ENCODE peak calls at places on chromosomes 16 and 17, in nine cellular contexts. P is CD8-positive, alpha-beta T cell; J is astrocyte of the spinal cord; E is sigmoid colon; Z is fibroblast of lung; X is psoas muscle; N is HFFc6; C is fibroblast of pulmonary artery; B is HFF-Myc. M is an unnamed sample.

GRCh38 chr17:14621826-14622621 is 321.1 kb downstream of the HS3ST3B1 start:
- DNase-seq in P (no peak), J (no peak), E (no peak), Z (no peak), X (no peak), N (no peak), C (no peak), B (no peak), M (no peak)

GRCh38 chr16:71456801-71457200 is 5.2 kb downstream of the ZNF23 start:
- DNase-seq in P (no peak), J (no peak), E (no peak), Z (no peak), X (no peak), N (no peak), C (no peak), B (no peak), M (no peak)

GRCh38 chr17:44522883-44523671 is 19.9 kb upstream of the GPATCH8 start:
- DNase-seq in P (peak; percentile 20), J (peak; percentile 54), E (peak; percentile 65), Z (peak; percentile 44), X (peak; percentile 67), N (peak; percentile 66), C (peak; percentile 78), B (no peak), M (no peak)

GRCh38 chr17:1091885-1092284 is 87.9 kb downstream of the ABR start:
- DNase-seq in P (no peak), J (no peak), E (no peak), Z (no peak), X (no peak), N (no peak), C (no peak), B (no peak), M (no peak)

GRCh38 chr16:34078697-34079096 is 619.3 kb downstream of the TP53TG3F start:
- DNase-seq in P (no peak), J (peak; percentile 10), E (no peak), Z (peak; percentile 27), X (no peak), N (no peak), C (no peak), B (peak; percentile 0), M (no peak)

GRCh38 chr17:4741544-4741943 is 1.8 kb upstream of the CXCL16 start:
- DNase-seq in P (no peak), J (no peak), E (no peak), Z (no peak), X (no peak), N (no peak), C (no peak), B (no peak), M (no peak)

GRCh38 chr16:90011196-90011819 is 7.9 kb downstream of the DBNDD1 start:
- DNase-seq in P (no peak), J (no peak), E (no peak), Z (no peak), X (peak; percentile 20), N (no peak), C (no peak), B (no peak), M (no peak)

GRCh38 chr17:39975801-39976200 is 4.8 kb upstream of the PSMD3 start:
- DNase-seq in P (no peak), J (no peak), E (no peak), Z (no peak), X (no peak), N (no peak), C (no peak), B (no peak), M (no peak)

GRCh38 chr17:17052462-17053221 is 10.4 kb downstream of the MPRIP start:
- DNase-seq in P (no peak), J (no peak), E (peak; percentile 52), Z (no peak), X (no peak), N (no peak), C (no peak), B (no peak), M (no peak)

GRCh38 chr17:61309362-61309761 is 90.3 kb upstream of the TBX2 start:
- DNase-seq in P (no peak), J (no peak), E (no peak), Z (no peak), X (no peak), N (no peak), C (no peak), B (no peak), M (no peak)

GRCh38 chr17:61309857-61310256 is 89.8 kb upstream of the TBX2 start:
- DNase-seq in P (no peak), J (peak; percentile 85), E (no peak), Z (peak; percentile 92), X (no peak), N (peak; percentile 90), C (peak; percentile 69), B (peak; percentile 73), M (peak; percentile 76)

GRCh38 chr17:61310611-61311010 is 89.0 kb upstream of the TBX2 start:
- DNase-seq in P (no peak), J (no peak), E (no peak), Z (peak; percentile 27), X (no peak), N (peak; percentile 78), C (no peak), B (no peak), M (no peak)

GRCh38 chr17:61306003-61306402 is 93.6 kb upstream of the TBX2 start:
- DNase-seq in P (no peak), J (no peak), E (no peak), Z (peak; percentile 49), X (no peak), N (no peak), C (no peak), B (no peak), M (no peak)

GRCh38 chr17:61307905-61308886 is 91.4 kb upstream of the TBX2 start:
- DNase-seq in P (no peak), J (peak; percentile 93), E (no peak), Z (peak; percentile 95), X (no peak), N (peak; percentile 97), C (peak; percentile 93), B (peak; percentile 96), M (peak; percentile 99)
- TF ChIP-seq CTCF in P (no peak), J (peak; percentile 12), E (no peak), Z (peak; percentile 7), X (no peak), N (peak; percentile 70), C (peak; percentile 4), B (no peak), M (peak; percentile 24)

GRCh38 chr17:80603380-80603779 is 58.7 kb downstream of the RPTOR start:
- DNase-seq in P (no peak), J (no peak), E (no peak), Z (no peak), X (no peak), N (no peak), C (no peak), B (no peak), M (no peak)

GRCh38 chr17:80608326-80608725 is 63.7 kb downstream of the RPTOR start:
- DNase-seq in P (no peak), J (no peak), E (no peak), Z (no peak), X (no peak), N (no peak), C (no peak), B (no peak), M (no peak)

GRCh38 chr17:80604007-80604728 is 59.5 kb downstream of the RPTOR start:
- DNase-seq in P (no peak), J (no peak), E (no peak), Z (no peak), X (no peak), N (no peak), C (no peak), B (no peak), M (no peak)

GRCh38 chr17:80609757-80610156 is 65.1 kb downstream of the RPTOR start:
- DNase-seq in P (no peak), J (no peak), E (no peak), Z (no peak), X (no peak), N (no peak), C (no peak), B (no peak), M (no peak)

DNA sequence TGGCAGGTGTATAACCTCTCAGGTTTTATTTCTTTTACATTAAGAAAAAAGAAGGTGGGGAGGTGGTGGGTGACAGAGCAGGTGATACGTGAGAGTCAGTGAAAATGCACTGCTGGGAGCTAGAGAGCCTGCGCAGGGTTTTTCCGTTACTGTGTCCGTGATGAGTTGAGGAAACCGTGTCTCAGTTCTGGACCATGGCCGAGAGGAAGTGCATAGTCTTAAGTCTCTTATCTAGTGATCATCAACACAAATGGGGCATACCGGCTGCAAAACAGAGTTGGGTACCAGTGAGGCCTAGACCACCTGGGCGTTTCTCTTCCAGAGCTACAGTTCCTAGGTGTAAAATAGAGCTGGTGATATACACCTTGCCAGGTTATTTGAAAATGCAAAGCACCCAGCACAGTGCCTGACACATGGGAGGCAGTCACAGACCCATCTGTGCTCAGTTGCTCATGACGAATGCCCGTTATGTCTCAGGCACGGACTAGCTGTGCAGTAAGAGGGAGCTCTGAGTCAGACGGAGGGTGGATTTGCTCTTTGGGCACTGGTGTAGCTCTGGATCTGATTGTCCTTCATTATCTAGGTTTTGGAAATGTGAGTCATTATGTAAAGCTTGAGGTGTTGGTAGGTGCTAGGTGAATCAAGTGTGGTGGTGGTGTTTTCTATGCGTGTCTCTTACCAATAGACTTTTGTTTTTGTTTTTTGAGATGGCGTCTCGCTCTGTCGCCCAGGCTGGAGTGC is 60.9 kb downstream of the RPTOR start:
- DNase-seq in P (peak; percentile 21), J (no peak), E (no peak), Z (peak; percentile 64), X (no peak), N (no peak), C (no peak), B (no peak), M (no peak)
- TF ChIP-seq CTCF in P (no peak), J (no peak), E (no peak), Z (no peak), X (no peak), N (no peak), C (no peak), B (no peak), M (no peak)

GRCh38 chr17:71948703-71949422 is 172.0 kb upstream of the SOX9 start:
- DNase-seq in P (no peak), J (no peak), E (no peak), Z (no peak), X (no peak), N (no peak), C (no peak), B (no peak), M (no peak)
- TF ChIP-seq CTCF in P (no peak), J (no peak), E (no peak), Z (no peak), X (no peak), N (no peak), C (no peak), B (no peak), M (no peak)

DNA sequence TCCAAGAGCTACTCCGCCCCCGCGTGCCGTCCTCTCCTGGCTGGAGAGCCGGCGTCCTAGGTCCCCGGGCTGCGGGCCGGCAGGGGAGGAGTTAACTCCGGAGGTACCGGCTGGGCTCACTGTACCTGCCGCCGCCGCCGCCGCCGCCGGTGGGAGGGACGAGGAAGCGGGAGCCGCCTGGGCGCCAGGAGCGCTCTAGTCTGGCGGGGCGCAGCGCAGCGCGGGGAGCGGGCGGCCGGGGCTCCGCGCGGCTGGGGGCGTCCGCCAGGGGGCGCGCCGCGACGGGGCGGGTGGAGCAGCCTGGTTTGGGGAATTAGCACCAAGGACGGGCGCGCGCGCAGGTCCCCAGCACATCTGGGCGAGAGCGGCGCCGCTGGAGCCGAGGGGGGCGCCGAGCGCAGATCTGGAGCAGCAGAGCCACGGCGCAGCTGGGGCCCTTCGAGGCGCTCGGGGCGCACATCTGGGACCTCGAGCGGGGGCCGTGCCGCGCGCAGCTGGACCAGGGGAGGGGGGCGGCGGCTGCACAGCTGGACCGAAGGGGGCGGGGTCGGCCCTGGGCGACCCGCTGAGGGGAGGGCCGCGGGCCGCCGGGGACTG is at the start of gene NXPH3:
- DNase-seq in P (peak; percentile 30), J (no peak), E (peak; percentile 89), Z (peak; percentile 11), X (peak; percentile 75), N (no peak), C (peak; percentile 53), B (no peak), M (no peak)
- TF ChIP-seq CTCF in P (peak; percentile 39), J (peak; percentile 36), E (no peak), Z (peak; percentile 23), X (peak; percentile 79), N (peak; percentile 71), C (no peak), B (no peak), M (peak; percentile 22)

M was measured in AG09309.